ENCODE peak calls at places on chromosomes 12 and 14, in five cellular contexts. F is GM13977; Z is T-helper 9 cell; X is NCI-H1417; T is activated CD4-positive, alpha-beta T cell treated with anti-CD3 and anti-CD28 coated beads for 4 hours. M is an unnamed sample.

GRCh38 chr14:99518441-99519346 is 37.5 kb downstream of the CCNK start:
- DNase-seq in Z (peak), F (peak), X (peak), T (peak), M (peak)

GRCh38 chr12:25942709-25943108 is 15.8 kb upstream of the RASSF8 start:
- DNase-seq in Z (no peak), T (no peak), X (no peak), F (no peak), M (no peak)

GRCh38 chr14:99042376-99043257 is 229.4 kb downstream of the BCL11B start:
- DNase-seq in X (no peak), Z (no peak), F (no peak), T (no peak), M (peak)

GRCh38 chr12:59005195-59005961 is 85.1 kb upstream of the LRIG3 start:
- DNase-seq in F (no peak), T (no peak), Z (no peak), X (no peak), M (no peak)

GRCh38 chr14:98960617-98961013 is 311.4 kb downstream of the BCL11B start:
- DNase-seq in T (no peak), X (no peak), F (no peak), Z (no peak), M (no peak)

GRCh38 chr14:50796391-50796790 is 34.6 kb downstream of the NIN start:
- DNase-seq in X (no peak), Z (no peak), T (no peak), F (no peak), M (no peak)

GRCh38 chr12:6231359-6232268 is 31.4 kb downstream of the CD9 start:
- DNase-seq in Z (no peak), F (no peak), T (no peak), X (no peak), M (no peak)

GRCh38 chr14:32564591-32564990 is 235.5 kb downstream of the AKAP6 start:
- DNase-seq in F (no peak), Z (no peak), T (no peak), X (no peak), M (no peak)

GRCh38 chr12:42484996-42485395 is 104.5 kb downstream of the PRICKLE1 start:
- DNase-seq in Z (no peak), F (no peak), T (no peak), X (no peak), M (no peak)

GRCh38 chr12:3432176-3432742 is 58.7 kb upstream of the PRMT8 start:
- DNase-seq in Z (no peak), T (no peak), X (no peak), F (no peak), M (no peak)

GRCh38 chr12:45268672-45269406 is 52.9 kb downstream of the ANO6 start:
- DNase-seq in T (no peak), F (peak), X (peak), Z (no peak), M (peak)

GRCh38 chr14:103408491-103409155 is 23.4 kb downstream of the MARK3 start:
- DNase-seq in X (no peak), T (no peak), F (no peak), Z (no peak), M (peak)

GRCh38 chr12:51345681-51346080 is 798 bp downstream of the CELA1 start:
- DNase-seq in Z (no peak), T (no peak), F (no peak), X (no peak), M (no peak)

GRCh38 chr14:29858299-29858698 is 69.3 kb downstream of the PRKD1 start:
- DNase-seq in X (no peak), T (no peak), F (no peak), Z (no peak), M (no peak)

GRCh38 chr12:122024132-122024785 is 2.6 kb downstream of the BCL7A start:
- DNase-seq in X (no peak), T (no peak), Z (no peak), F (no peak), M (no peak)

GRCh38 chr12:80218925-80219714 is 119.8 kb downstream of the OTOGL start:
- DNase-seq in Z (no peak), T (no peak), F (no peak), X (no peak), M (no peak)

GRCh38 chr12:47004634-47005033 is 74.8 kb upstream of the PCED1B start:
- DNase-seq in Z (no peak), T (no peak), X (no peak), F (no peak), M (no peak)

GRCh38 chr12:50402270-50403000 is 1.8 kb downstream of the LARP4 start:
- DNase-seq in X (no peak), T (no peak), F (no peak), Z (no peak), M (no peak)

GRCh38 chr12:53090105-53090504 is 7.4 kb upstream of the IGFBP6 start:
- DNase-seq in X (no peak), F (no peak), Z (no peak), T (no peak), M (no peak)

GRCh38 chr14:93186461-93186860 is 1.3 kb downstream of the LYSET start:
- DNase-seq in X (no peak), F (no peak), Z (no peak), T (no peak), M (no peak)

GRCh38 chr12:64685076-64685475 is 74.1 kb downstream of the GNS start:
- DNase-seq in X (no peak), Z (no peak), F (no peak), T (no peak), M (no peak)

GRCh38 chr12:100404769-100405407 is 48.0 kb downstream of the SLC17A8 start:
- DNase-seq in Z (peak), X (no peak), F (peak), T (no peak), M (peak)

GRCh38 chr14:69270795-69271708 is 11.1 kb downstream of the GALNT16 start:
- DNase-seq in F (no peak), Z (no peak), T (no peak), X (no peak), M (no peak)

GRCh38 chr14:103293465-103293864 is 40.6 kb upstream of the EIF5 start:
- DNase-seq in F (no peak), X (no peak), Z (no peak), T (no peak), M (no peak)

GRCh38 chr14:55438066-55438683 is 2.2 kb downstream of the TBPL2 start:
- DNase-seq in Z (no peak), X (peak), F (peak), T (no peak), M (peak)

GRCh38 chr12:53234236-53234635 is 2.2 kb upstream of the RARG start:
- DNase-seq in F (no peak), X (no peak), Z (no peak), T (no peak), M (no peak)

GRCh38 chr12:75603475-75603874 is 92.1 kb upstream of the KRR1 start:
- DNase-seq in F (no peak), X (no peak), Z (no peak), T (no peak), M (no peak)

GRCh38 chr12:13204428-13204827 is 7.9 kb downstream of the EMP1 start:
- DNase-seq in X (no peak), Z (no peak), F (no peak), T (no peak), M (no peak)

GRCh38 chr12:64064706-64065105 is 157.4 kb downstream of the KICS2 start:
- DNase-seq in T (no peak), X (no peak), F (no peak), Z (no peak), M (no peak)

GRCh38 chr14:54471641-54472040 is 17.1 kb downstream of the GMFB start:
- DNase-seq in Z (no peak), X (no peak), T (no peak), F (no peak), M (no peak)

GRCh38 chr14:90444077-90444696 is 47.4 kb downstream of the CALM1 start:
- DNase-seq in T (no peak), X (no peak), F (no peak), Z (no peak), M (peak)

GRCh38 chr12:21296348-21296747 is 38.4 kb downstream of the SLCO1A2 start:
- DNase-seq in F (no peak), X (no peak), Z (no peak), T (no peak), M (no peak)

GRCh38 chr12:6540181-6540877 is 6.0 kb downstream of the GAPDH start:
- DNase-seq in Z (no peak), T (no peak), X (peak), F (peak), M (peak)

GRCh38 chr14:72616811-72617210 is 277.1 kb downstream of the DPF3 start:
- DNase-seq in Z (no peak), X (no peak), F (no peak), T (no peak), M (no peak)

M was measured in thyroid gland.